ENCODE peak calls at places on chromosomes 7 and 10, in nine cellular contexts. R, T, D, M, A, N, H, P and F are unnamed samples.

GRCh38 chr10:62348029-62348428 is 26.1 kb upstream of the ZNF365 start:
- DNase-seq in R (no peak), T (no peak), D (no peak), M (no peak), A (no peak), N (no peak), H (peak), P (no peak), F (no peak)

GRCh38 chr10:128035557-128035973 is 90.7 kb downstream of the MKI67 start:
- DNase-seq in R (peak), T (peak), D (peak), M (peak), A (no peak), N (no peak), H (peak), P (peak), F (peak)

GRCh38 chr7:2522780-2523433 is 3.3 kb downstream of the LFNG start:
- DNase-seq in R (no peak), T (no peak), D (no peak), M (no peak), A (peak), N (no peak), H (peak), P (no peak), F (no peak)

GRCh38 chr10:103111031-103111917 is 81.8 kb downstream of the NT5C2 start:
- DNase-seq in R (no peak), T (no peak), D (no peak), M (no peak), A (no peak), N (no peak), H (peak), P (no peak), F (no peak)

GRCh38 chr10:61673360-61673759 is 10.6 kb downstream of the CABCOCO1 start:
- DNase-seq in R (no peak), T (no peak), D (no peak), M (no peak), A (no peak), N (no peak), H (no peak), P (no peak), F (no peak)

GRCh38 chr7:71638108-71638507 is 506.2 kb downstream of the GALNT17 start:
- DNase-seq in R (no peak), T (no peak), D (no peak), M (no peak), A (no peak), N (no peak), H (peak), P (no peak), F (no peak)

GRCh38 chr7:102272075-102272916 is 14.4 kb upstream of the SH2B2 start:
- DNase-seq in R (peak), T (no peak), D (peak), M (peak), A (peak), N (peak), H (peak), P (peak), F (peak)

GRCh38 chr10:56319386-56319785 is 41.7 kb downstream of the ZWINT start:
- DNase-seq in R (no peak), T (no peak), D (no peak), M (no peak), A (no peak), N (no peak), H (peak), P (no peak), F (no peak)

GRCh38 chr7:24916463-24917040 is 63.4 kb downstream of the OSBPL3 start:
- DNase-seq in R (no peak), T (no peak), D (no peak), M (no peak), A (no peak), N (no peak), H (no peak), P (no peak), F (no peak)